ENCODE peak calls at places on chromosome X, in five cellular contexts. One of them, this sample, is unnamed. For H3K9me2 and H3K36me3, the result is how much of the 10 kb centered on the place peaks cover.

GRCh38 chrX:102745513-102746133 is 25.1 kb downstream of the GPRASP3 start:
- DNase-seq in GM23338: peak
- DNase-seq in PC-3: no peak
- DNase-seq in OCI-LY7: no peak
- DNase-seq in HCT116: no peak
- DNase-seq in this sample: peak

GRCh38 chrX:110420771-110421498 is 62.3 kb downstream of the RTL9 start:
- DNase-seq in OCI-LY7: no peak
- DNase-seq in HCT116: no peak
- DNase-seq in GM23338: no peak
- DNase-seq in PC-3: peak
- DNase-seq in this sample: peak

GRCh38 chrX:131746491-131746968 is 202.7 kb downstream of the OR13H1 start:
- DNase-seq in PC-3: peak
- DNase-seq in GM23338: no peak
- DNase-seq in OCI-LY7: peak
- DNase-seq in HCT116: peak
- DNase-seq in this sample: no peak

GRCh38 chrX:110026099-110026844 is 23.4 kb downstream of the TMEM164 start:
- DNase-seq in PC-3: peak
- DNase-seq in GM23338: no peak
- DNase-seq in HCT116: no peak
- DNase-seq in OCI-LY7: no peak
- DNase-seq in this sample: peak

GRCh38 chrX:16435399-16435986 is 214.5 kb upstream of the S100G start:
- DNase-seq in PC-3: no peak
- DNase-seq in OCI-LY7: no peak
- DNase-seq in GM23338: no peak
- DNase-seq in HCT116: no peak
- DNase-seq in this sample: no peak

GRCh38 chrX:22748093-22748999 is 251.4 kb upstream of the DDX53 start:
- DNase-seq in OCI-LY7: peak
- DNase-seq in PC-3: peak
- DNase-seq in GM23338: peak
- DNase-seq in HCT116: peak
- DNase-seq in this sample: peak

GRCh38 chrX:15511563-15511962 is 11.0 kb downstream of the BMX start:
- DNase-seq in GM23338: peak
- DNase-seq in PC-3: peak
- DNase-seq in HCT116: no peak
- DNase-seq in OCI-LY7: no peak
- DNase-seq in this sample: no peak

GRCh38 chrX:30673884-30674598 is 20.8 kb downstream of the GK start:
- DNase-seq in HCT116: no peak
- DNase-seq in OCI-LY7: no peak
- DNase-seq in GM23338: no peak
- DNase-seq in PC-3: no peak
- DNase-seq in this sample: no peak

GRCh38 chrX:95071621-95072020 is 1397.6 kb downstream of the FAM133A start:
- DNase-seq in HCT116: no peak
- DNase-seq in OCI-LY7: no peak
- DNase-seq in GM23338: no peak
- DNase-seq in PC-3: peak
- DNase-seq in this sample: peak

GRCh38 chrX:20362268-20363002 is 95.7 kb upstream of the RPS6KA3 start:
- DNase-seq in GM23338: no peak
- DNase-seq in OCI-LY7: no peak
- DNase-seq in HCT116: no peak
- DNase-seq in PC-3: peak
- DNase-seq in this sample: peak

GRCh38 chrX:131837325-131837724 is 185.8 kb upstream of the STK26 start:
- DNase-seq in OCI-LY7: no peak
- DNase-seq in GM23338: no peak
- DNase-seq in PC-3: peak
- DNase-seq in HCT116: no peak
- DNase-seq in this sample: peak

GRCh38 chrX:10897768-10898167 is 213.4 kb upstream of the HCCS start:
- DNase-seq in GM23338: peak
- DNase-seq in PC-3: no peak
- DNase-seq in OCI-LY7: no peak
- DNase-seq in HCT116: no peak
- DNase-seq in this sample: no peak

GRCh38 chrX:10893976-10894375 is 217.2 kb upstream of the HCCS start:
- DNase-seq in GM23338: no peak
- DNase-seq in HCT116: no peak
- DNase-seq in PC-3: no peak
- DNase-seq in OCI-LY7: no peak
- DNase-seq in this sample: no peak

GRCh38 chrX:10892605-10893225 is 218.4 kb upstream of the HCCS start:
- DNase-seq in PC-3: no peak
- DNase-seq in GM23338: no peak
- DNase-seq in HCT116: no peak
- DNase-seq in OCI-LY7: no peak
- DNase-seq in this sample: peak
- H3K9me2 ChIP-seq in PC-3: under half
- H3K9me2 ChIP-seq in GM23338: under half
- H3K9me2 ChIP-seq in HCT116: under half
- H3K9me2 ChIP-seq in OCI-LY7: under half
- H3K9me2 ChIP-seq in this sample: under half

GRCh38 chrX:40012039-40012799 is 85.5 kb downstream of the BCOR start:
- DNase-seq in PC-3: peak
- DNase-seq in HCT116: no peak
- DNase-seq in GM23338: peak
- DNase-seq in OCI-LY7: no peak
- DNase-seq in this sample: peak

GRCh38 chrX:40010550-40011364 is 87.0 kb downstream of the BCOR start:
- DNase-seq in PC-3: no peak
- DNase-seq in OCI-LY7: no peak
- DNase-seq in HCT116: no peak
- DNase-seq in GM23338: no peak
- DNase-seq in this sample: no peak

GRCh38 chrX:40015693-40016092 is 82.1 kb downstream of the BCOR start:
- DNase-seq in OCI-LY7: no peak
- DNase-seq in PC-3: no peak
- DNase-seq in GM23338: peak
- DNase-seq in HCT116: no peak
- DNase-seq in this sample: no peak

GRCh38 chrX:40011483-40012038 is 86.2 kb downstream of the BCOR start:
- DNase-seq in HCT116: no peak
- DNase-seq in OCI-LY7: no peak
- DNase-seq in GM23338: no peak
- DNase-seq in PC-3: no peak
- DNase-seq in this sample: no peak

GRCh38 chrX:40012800-40013682 is 84.7 kb downstream of the BCOR start:
- DNase-seq in OCI-LY7: peak
- DNase-seq in HCT116: no peak
- DNase-seq in PC-3: peak
- DNase-seq in GM23338: peak
- DNase-seq in this sample: peak
- TF ChIP-seq EZH2phosphoT487 in OCI-LY7: no peak
- TF ChIP-seq EZH2phosphoT487 in HCT116: no peak
- TF ChIP-seq EZH2phosphoT487 in PC-3: no peak
- TF ChIP-seq EZH2phosphoT487 in GM23338: no peak
- TF ChIP-seq EZH2phosphoT487 in this sample: no peak

DNA sequence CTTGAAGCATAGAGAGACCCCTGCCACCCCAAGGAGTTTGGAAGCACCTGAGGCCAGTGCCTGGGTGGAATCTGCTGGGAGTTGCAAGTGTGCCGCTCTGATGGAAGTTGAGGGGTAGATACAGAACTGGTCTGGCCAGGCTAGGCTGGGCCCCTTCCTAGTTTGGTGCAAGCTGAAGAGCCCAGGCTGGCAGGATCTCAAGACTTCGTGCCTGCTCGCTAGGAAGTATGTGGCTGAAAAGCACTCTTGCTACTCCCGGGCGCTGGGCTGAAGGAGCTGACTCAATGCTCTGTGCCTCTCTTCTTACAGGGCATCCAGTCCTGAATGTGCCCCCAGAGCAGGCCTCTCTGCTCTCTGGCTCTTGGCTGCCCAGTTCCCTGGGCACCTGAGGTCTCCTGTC is 51.7 kb upstream of the PJA1 start:
- DNase-seq in HCT116: no peak
- DNase-seq in OCI-LY7: no peak
- DNase-seq in GM23338: no peak
- DNase-seq in PC-3: no peak
- DNase-seq in this sample: no peak
- H3K36me3 ChIP-seq in HCT116: under half
- H3K36me3 ChIP-seq in OCI-LY7: under half
- H3K36me3 ChIP-seq in GM23338: under half
- H3K36me3 ChIP-seq in PC-3: under half
- H3K36me3 ChIP-seq in this sample: under half

GRCh38 chrX:153517941-153518834 is 746 bp downstream of the ATP2B3 start:
- DNase-seq in GM23338: no peak
- DNase-seq in HCT116: no peak
- DNase-seq in OCI-LY7: no peak
- DNase-seq in PC-3: no peak
- DNase-seq in this sample: no peak
- H3K9me2 ChIP-seq in GM23338: under half
- H3K9me2 ChIP-seq in HCT116: under half
- H3K9me2 ChIP-seq in OCI-LY7: under half
- H3K9me2 ChIP-seq in PC-3: under half
- H3K9me2 ChIP-seq in this sample: under half

GRCh38 chrX:117998171-117998570 is 118.4 kb downstream of the KLHL13 start:
- DNase-seq in PC-3: no peak
- DNase-seq in GM23338: no peak
- DNase-seq in HCT116: no peak
- DNase-seq in OCI-LY7: no peak
- DNase-seq in this sample: no peak

GRCh38 chrX:117996918-117997480 is 119.6 kb downstream of the KLHL13 start:
- DNase-seq in PC-3: peak
- DNase-seq in OCI-LY7: no peak
- DNase-seq in HCT116: no peak
- DNase-seq in GM23338: peak
- DNase-seq in this sample: no peak

GRCh38 chrX:117996408-117996807 is 120.2 kb downstream of the KLHL13 start:
- DNase-seq in GM23338: no peak
- DNase-seq in OCI-LY7: no peak
- DNase-seq in HCT116: no peak
- DNase-seq in PC-3: no peak
- DNase-seq in this sample: no peak

GRCh38 chrX:117992324-117992723 is 124.3 kb downstream of the KLHL13 start:
- DNase-seq in GM23338: no peak
- DNase-seq in OCI-LY7: no peak
- DNase-seq in PC-3: peak
- DNase-seq in HCT116: no peak
- DNase-seq in this sample: no peak

DNA sequence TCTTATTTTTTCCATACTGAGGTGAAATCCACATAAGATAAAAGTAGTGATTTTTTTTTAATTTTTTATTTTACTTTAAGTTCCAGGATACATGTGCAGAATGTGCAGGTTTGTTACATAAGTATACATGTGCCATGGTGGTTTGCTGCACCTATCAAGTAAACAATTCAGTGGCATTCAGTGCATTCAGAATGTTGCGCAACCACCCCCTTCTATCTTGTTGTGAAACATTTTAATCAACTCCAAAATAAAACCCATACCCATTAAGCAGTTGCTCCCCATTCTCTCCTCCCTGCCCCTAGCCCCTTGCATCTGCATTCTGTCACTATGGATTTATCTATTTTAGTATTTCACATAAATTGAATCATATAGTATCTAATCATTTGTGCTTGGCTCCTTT is 121.2 kb downstream of the KLHL13 start:
- DNase-seq in PC-3: no peak
- DNase-seq in GM23338: no peak
- DNase-seq in OCI-LY7: no peak
- DNase-seq in HCT116: no peak
- DNase-seq in this sample: no peak
- TF ChIP-seq EZH2phosphoT487 in PC-3: no peak
- TF ChIP-seq EZH2phosphoT487 in GM23338: no peak
- TF ChIP-seq EZH2phosphoT487 in OCI-LY7: no peak
- TF ChIP-seq EZH2phosphoT487 in HCT116: no peak
- TF ChIP-seq EZH2phosphoT487 in this sample: no peak

GRCh38 chrX:80331285-80331684 is 89.0 kb upstream of the TENT5D start:
- DNase-seq in PC-3: no peak
- DNase-seq in GM23338: no peak
- DNase-seq in HCT116: no peak
- DNase-seq in OCI-LY7: no peak
- DNase-seq in this sample: no peak
- H3K36me3 ChIP-seq in PC-3: under half
- H3K36me3 ChIP-seq in GM23338: under half
- H3K36me3 ChIP-seq in HCT116: under half
- H3K36me3 ChIP-seq in OCI-LY7: under half
- H3K36me3 ChIP-seq in this sample: under half

DNA sequence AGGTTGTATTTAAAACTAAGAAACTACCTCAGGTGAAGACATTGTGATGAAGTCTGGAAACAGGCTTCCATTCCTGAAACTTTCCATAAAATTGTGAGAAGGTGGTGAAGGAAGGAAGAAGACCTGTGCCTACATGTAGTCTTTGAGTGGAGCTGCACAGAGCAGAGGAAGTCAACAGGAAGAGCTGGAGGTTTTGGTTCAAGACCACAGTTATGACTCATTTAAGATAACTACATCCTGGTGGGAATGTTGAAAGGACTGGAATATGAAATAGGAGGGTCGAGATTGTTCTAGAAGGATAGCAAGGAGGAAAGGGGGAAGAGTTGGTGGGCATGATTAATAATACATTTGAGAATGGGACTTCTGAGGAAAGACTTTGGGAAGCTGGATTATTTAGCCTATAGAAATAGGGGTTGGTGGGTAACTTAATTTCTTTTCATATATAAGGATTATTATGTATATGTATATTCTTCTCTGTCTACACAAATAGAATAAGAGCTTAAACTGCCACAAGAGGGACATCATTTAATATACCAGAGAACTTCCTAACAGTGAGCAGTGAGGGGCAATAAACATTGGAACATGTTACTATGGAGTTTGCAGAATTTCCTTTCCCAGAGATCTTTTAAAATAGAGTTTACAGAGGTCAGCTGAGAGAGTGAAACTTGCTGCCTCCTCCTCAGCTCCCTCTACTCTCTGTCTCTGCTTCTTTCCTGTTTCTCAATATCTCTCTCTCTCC is 23.5 kb downstream of the AWAT2 start:
- DNase-seq in HCT116: no peak
- DNase-seq in OCI-LY7: no peak
- DNase-seq in GM23338: no peak
- DNase-seq in PC-3: no peak
- DNase-seq in this sample: no peak
- H3K9me2 ChIP-seq in HCT116: under half
- H3K9me2 ChIP-seq in OCI-LY7: under half
- H3K9me2 ChIP-seq in GM23338: under half
- H3K9me2 ChIP-seq in PC-3: under half
- H3K9me2 ChIP-seq in this sample: under half

DNA sequence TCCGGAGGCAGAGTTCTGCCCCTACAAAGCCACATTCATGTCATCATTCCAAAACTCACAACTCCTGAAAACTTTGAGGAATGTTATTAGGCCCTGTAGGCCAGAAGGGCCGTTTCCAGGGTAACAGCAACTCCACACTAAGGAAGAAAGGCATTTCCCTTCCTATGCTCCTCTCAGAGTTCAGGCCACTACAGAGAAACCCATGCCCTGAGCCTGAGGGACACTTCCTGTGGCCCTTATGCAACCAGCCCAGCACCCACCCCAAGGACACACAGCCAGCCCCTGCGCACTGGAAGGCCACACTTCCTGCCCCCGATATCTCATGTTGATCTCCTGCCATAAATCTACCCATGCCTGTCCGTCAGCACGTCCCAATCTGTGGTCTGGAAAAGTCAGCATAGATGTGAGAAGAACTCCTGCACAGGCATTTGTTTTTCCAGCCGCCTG is 289.3 kb downstream of the BCOR start:
- DNase-seq in GM23338: peak
- DNase-seq in PC-3: peak
- DNase-seq in OCI-LY7: no peak
- DNase-seq in HCT116: no peak
- DNase-seq in this sample: peak
- TF ChIP-seq EZH2phosphoT487 in GM23338: no peak
- TF ChIP-seq EZH2phosphoT487 in PC-3: no peak
- TF ChIP-seq EZH2phosphoT487 in OCI-LY7: no peak
- TF ChIP-seq EZH2phosphoT487 in HCT116: no peak
- TF ChIP-seq EZH2phosphoT487 in this sample: no peak